ENCODE peak calls at places on chromosomes 2 and 18, in seven cellular contexts. One of them, this sample, is unnamed.

GRCh38 chr18:23853448-23854210 is 160.9 kb upstream of the TTC39C start:
- DNase-seq in activated CD8-positive, alpha-beta T cell treated with anti-CD3 and anti-CD28 coated beads for 36 hours: no peak
- DNase-seq in breast epithelium: no peak
- DNase-seq in IMR-90: peak
- DNase-seq in WTC11: no peak
- DNase-seq in HCT116: no peak
- DNase-seq in GM23338: no peak
- DNase-seq in this sample: no peak

GRCh38 chr2:57893800-57894199 is 152.8 kb upstream of the VRK2 start:
- DNase-seq in activated CD8-positive, alpha-beta T cell treated with anti-CD3 and anti-CD28 coated beads for 36 hours: no peak
- DNase-seq in breast epithelium: no peak
- DNase-seq in IMR-90: no peak
- DNase-seq in WTC11: no peak
- DNase-seq in HCT116: no peak
- DNase-seq in GM23338: no peak
- DNase-seq in this sample: no peak

GRCh38 chr2:73260338-73260984 is 23.8 kb downstream of the FBXO41 start:
- DNase-seq in activated CD8-positive, alpha-beta T cell treated with anti-CD3 and anti-CD28 coated beads for 36 hours: no peak
- DNase-seq in breast epithelium: no peak
- DNase-seq in IMR-90: peak
- DNase-seq in WTC11: peak
- DNase-seq in HCT116: no peak
- DNase-seq in GM23338: peak
- DNase-seq in this sample: peak

GRCh38 chr18:26405190-26405781 is 143.1 kb downstream of the KCTD1 start:
- DNase-seq in activated CD8-positive, alpha-beta T cell treated with anti-CD3 and anti-CD28 coated beads for 36 hours: peak
- DNase-seq in breast epithelium: no peak
- DNase-seq in IMR-90: peak
- DNase-seq in WTC11: peak
- DNase-seq in HCT116: peak
- DNase-seq in GM23338: peak
- DNase-seq in this sample: peak

GRCh38 chr2:166453995-166454595 is 40.0 kb downstream of the SCN7A start:
- DNase-seq in activated CD8-positive, alpha-beta T cell treated with anti-CD3 and anti-CD28 coated beads for 36 hours: no peak
- DNase-seq in breast epithelium: no peak
- DNase-seq in IMR-90: no peak
- DNase-seq in WTC11: no peak
- DNase-seq in HCT116: no peak
- DNase-seq in GM23338: no peak
- DNase-seq in this sample: no peak

GRCh38 chr2:37570773-37571570 is 100.5 kb downstream of the CDC42EP3 start:
- DNase-seq in activated CD8-positive, alpha-beta T cell treated with anti-CD3 and anti-CD28 coated beads for 36 hours: peak
- DNase-seq in breast epithelium: no peak
- DNase-seq in IMR-90: peak
- DNase-seq in WTC11: no peak
- DNase-seq in HCT116: no peak
- DNase-seq in GM23338: no peak
- DNase-seq in this sample: no peak

GRCh38 chr2:206728277-206729199 is 10.3 kb upstream of the DYTN start:
- DNase-seq in activated CD8-positive, alpha-beta T cell treated with anti-CD3 and anti-CD28 coated beads for 36 hours: peak
- DNase-seq in breast epithelium: no peak
- DNase-seq in IMR-90: peak
- DNase-seq in WTC11: no peak
- DNase-seq in HCT116: peak
- DNase-seq in GM23338: no peak
- DNase-seq in this sample: no peak

GRCh38 chr2:168060956-168061750 is 186.2 kb downstream of the STK39 start:
- DNase-seq in activated CD8-positive, alpha-beta T cell treated with anti-CD3 and anti-CD28 coated beads for 36 hours: no peak
- DNase-seq in breast epithelium: no peak
- DNase-seq in IMR-90: peak
- DNase-seq in WTC11: no peak
- DNase-seq in HCT116: no peak
- DNase-seq in GM23338: no peak
- DNase-seq in this sample: no peak

GRCh38 chr2:212227755-212228154 is 310.8 kb downstream of the ERBB4 start:
- DNase-seq in activated CD8-positive, alpha-beta T cell treated with anti-CD3 and anti-CD28 coated beads for 36 hours: no peak
- DNase-seq in breast epithelium: no peak
- DNase-seq in IMR-90: peak
- DNase-seq in WTC11: no peak
- DNase-seq in HCT116: peak
- DNase-seq in GM23338: peak
- DNase-seq in this sample: no peak

GRCh38 chr2:12057436-12058166 is 311.2 kb downstream of the LPIN1 start:
- DNase-seq in activated CD8-positive, alpha-beta T cell treated with anti-CD3 and anti-CD28 coated beads for 36 hours: peak
- DNase-seq in breast epithelium: no peak
- DNase-seq in IMR-90: no peak
- DNase-seq in WTC11: no peak
- DNase-seq in HCT116: no peak
- DNase-seq in GM23338: no peak
- DNase-seq in this sample: peak

GRCh38 chr2:226752887-226753286 is 46.7 kb downstream of the IRS1 start:
- DNase-seq in activated CD8-positive, alpha-beta T cell treated with anti-CD3 and anti-CD28 coated beads for 36 hours: no peak
- DNase-seq in breast epithelium: no peak
- DNase-seq in IMR-90: no peak
- DNase-seq in WTC11: no peak
- DNase-seq in HCT116: no peak
- DNase-seq in GM23338: no peak
- DNase-seq in this sample: no peak

GRCh38 chr2:41873102-41873501 is 174.7 kb upstream of the PKDCC start:
- DNase-seq in activated CD8-positive, alpha-beta T cell treated with anti-CD3 and anti-CD28 coated beads for 36 hours: no peak
- DNase-seq in breast epithelium: no peak
- DNase-seq in IMR-90: no peak
- DNase-seq in WTC11: no peak
- DNase-seq in HCT116: no peak
- DNase-seq in GM23338: no peak
- DNase-seq in this sample: no peak

GRCh38 chr2:100214265-100214961 is 72.0 kb upstream of the AFF3 start:
- DNase-seq in activated CD8-positive, alpha-beta T cell treated with anti-CD3 and anti-CD28 coated beads for 36 hours: no peak
- DNase-seq in breast epithelium: no peak
- DNase-seq in IMR-90: no peak
- DNase-seq in WTC11: no peak
- DNase-seq in HCT116: no peak
- DNase-seq in GM23338: no peak
- DNase-seq in this sample: no peak

GRCh38 chr2:208354964-208355381 is 51.6 kb upstream of the PTH2R start:
- DNase-seq in activated CD8-positive, alpha-beta T cell treated with anti-CD3 and anti-CD28 coated beads for 36 hours: no peak
- DNase-seq in breast epithelium: no peak
- DNase-seq in IMR-90: no peak
- DNase-seq in WTC11: no peak
- DNase-seq in HCT116: no peak
- DNase-seq in GM23338: no peak
- DNase-seq in this sample: no peak

GRCh38 chr2:138244400-138245001 is 257.1 kb upstream of the SPOPL start:
- DNase-seq in activated CD8-positive, alpha-beta T cell treated with anti-CD3 and anti-CD28 coated beads for 36 hours: no peak
- DNase-seq in breast epithelium: no peak
- DNase-seq in IMR-90: peak
- DNase-seq in WTC11: no peak
- DNase-seq in HCT116: no peak
- DNase-seq in GM23338: no peak
- DNase-seq in this sample: no peak

GRCh38 chr2:170813611-170814550 is 2.8 kb upstream of the GAD1 start:
- DNase-seq in activated CD8-positive, alpha-beta T cell treated with anti-CD3 and anti-CD28 coated beads for 36 hours: peak
- DNase-seq in breast epithelium: no peak
- DNase-seq in IMR-90: peak
- DNase-seq in WTC11: peak
- DNase-seq in HCT116: no peak
- DNase-seq in GM23338: peak
- DNase-seq in this sample: peak

GRCh38 chr18:59514193-59514592 is 155.1 kb upstream of the LMAN1 start:
- DNase-seq in activated CD8-positive, alpha-beta T cell treated with anti-CD3 and anti-CD28 coated beads for 36 hours: no peak
- DNase-seq in breast epithelium: no peak
- DNase-seq in IMR-90: peak
- DNase-seq in WTC11: no peak
- DNase-seq in HCT116: no peak
- DNase-seq in GM23338: no peak
- DNase-seq in this sample: no peak

GRCh38 chr2:53403836-53404413 is 363.7 kb upstream of the CHAC2 start:
- DNase-seq in activated CD8-positive, alpha-beta T cell treated with anti-CD3 and anti-CD28 coated beads for 36 hours: no peak
- DNase-seq in breast epithelium: no peak
- DNase-seq in IMR-90: peak
- DNase-seq in WTC11: no peak
- DNase-seq in HCT116: peak
- DNase-seq in GM23338: no peak
- DNase-seq in this sample: no peak

GRCh38 chr2:10847008-10847407 is 34.4 kb upstream of the PDIA6 start:
- DNase-seq in activated CD8-positive, alpha-beta T cell treated with anti-CD3 and anti-CD28 coated beads for 36 hours: no peak
- DNase-seq in breast epithelium: no peak
- DNase-seq in IMR-90: no peak
- DNase-seq in WTC11: no peak
- DNase-seq in HCT116: no peak
- DNase-seq in GM23338: no peak
- DNase-seq in this sample: no peak

GRCh38 chr18:27428120-27428519 is 243.0 kb upstream of the CHST9 start:
- DNase-seq in activated CD8-positive, alpha-beta T cell treated with anti-CD3 and anti-CD28 coated beads for 36 hours: no peak
- DNase-seq in breast epithelium: no peak
- DNase-seq in IMR-90: no peak
- DNase-seq in WTC11: peak
- DNase-seq in HCT116: no peak
- DNase-seq in GM23338: peak
- DNase-seq in this sample: peak

GRCh38 chr2:137813176-137813575 is 151.1 kb upstream of the HNMT start:
- DNase-seq in activated CD8-positive, alpha-beta T cell treated with anti-CD3 and anti-CD28 coated beads for 36 hours: no peak
- DNase-seq in breast epithelium: no peak
- DNase-seq in IMR-90: no peak
- DNase-seq in WTC11: no peak
- DNase-seq in HCT116: no peak
- DNase-seq in GM23338: no peak
- DNase-seq in this sample: no peak

GRCh38 chr2:164903944-164904343 is 51.4 kb downstream of the SLC38A11 start:
- DNase-seq in activated CD8-positive, alpha-beta T cell treated with anti-CD3 and anti-CD28 coated beads for 36 hours: no peak
- DNase-seq in breast epithelium: no peak
- DNase-seq in IMR-90: no peak
- DNase-seq in WTC11: no peak
- DNase-seq in HCT116: no peak
- DNase-seq in GM23338: no peak
- DNase-seq in this sample: no peak

GRCh38 chr2:134401081-134401497 is 147.2 kb downstream of the MGAT5 start:
- DNase-seq in activated CD8-positive, alpha-beta T cell treated with anti-CD3 and anti-CD28 coated beads for 36 hours: no peak
- DNase-seq in breast epithelium: no peak
- DNase-seq in IMR-90: peak
- DNase-seq in WTC11: no peak
- DNase-seq in HCT116: no peak
- DNase-seq in GM23338: no peak
- DNase-seq in this sample: no peak

GRCh38 chr2:16207611-16208010 is 267.3 kb downstream of the MYCN start:
- DNase-seq in activated CD8-positive, alpha-beta T cell treated with anti-CD3 and anti-CD28 coated beads for 36 hours: no peak
- DNase-seq in breast epithelium: no peak
- DNase-seq in IMR-90: no peak
- DNase-seq in WTC11: no peak
- DNase-seq in HCT116: no peak
- DNase-seq in GM23338: no peak
- DNase-seq in this sample: no peak

GRCh38 chr2:104658149-104658839 is 195.6 kb upstream of the POU3F3 start:
- DNase-seq in activated CD8-positive, alpha-beta T cell treated with anti-CD3 and anti-CD28 coated beads for 36 hours: peak
- DNase-seq in breast epithelium: no peak
- DNase-seq in IMR-90: no peak
- DNase-seq in WTC11: peak
- DNase-seq in HCT116: no peak
- DNase-seq in GM23338: peak
- DNase-seq in this sample: peak

DNA sequence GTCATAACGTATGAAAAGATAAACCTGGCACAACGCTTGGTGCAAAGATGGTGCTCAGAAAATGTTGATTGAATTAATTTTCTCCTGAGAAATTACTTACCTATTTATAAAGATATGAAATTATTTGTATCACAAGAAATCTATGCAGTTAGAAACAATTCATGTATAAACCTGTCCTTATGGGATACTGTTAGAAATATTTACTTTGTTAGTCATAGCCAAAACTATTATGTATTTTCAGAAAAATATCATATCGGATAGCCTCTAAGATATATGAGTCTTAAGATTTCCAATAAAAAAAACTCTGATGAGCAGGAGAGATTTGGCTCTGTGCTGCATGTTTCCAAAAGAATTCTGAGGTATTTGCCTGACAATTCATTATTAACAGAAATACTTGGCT is 880.7 kb downstream of the LRRTM4 start:
- DNase-seq in activated CD8-positive, alpha-beta T cell treated with anti-CD3 and anti-CD28 coated beads for 36 hours: no peak
- DNase-seq in breast epithelium: no peak
- DNase-seq in IMR-90: no peak
- DNase-seq in WTC11: no peak
- DNase-seq in HCT116: no peak
- DNase-seq in GM23338: no peak
- DNase-seq in this sample: no peak
- TF ChIP-seq CTCF in activated CD8-positive, alpha-beta T cell treated with anti-CD3 and anti-CD28 coated beads for 36 hours: no peak
- TF ChIP-seq CTCF in breast epithelium: no peak
- TF ChIP-seq CTCF in IMR-90: no peak
- TF ChIP-seq CTCF in WTC11: no peak
- TF ChIP-seq CTCF in HCT116: no peak
- TF ChIP-seq CTCF in GM23338: no peak
- TF ChIP-seq CTCF in this sample: no peak

GRCh38 chr2:218406209-218406948 is 6.7 kb downstream of the CTDSP1 start:
- DNase-seq in activated CD8-positive, alpha-beta T cell treated with anti-CD3 and anti-CD28 coated beads for 36 hours: peak
- DNase-seq in breast epithelium: peak
- DNase-seq in IMR-90: peak
- DNase-seq in WTC11: peak
- DNase-seq in HCT116: peak
- DNase-seq in GM23338: peak
- DNase-seq in this sample: peak

GRCh38 chr2:218405365-218406208 is 5.9 kb downstream of the CTDSP1 start:
- DNase-seq in activated CD8-positive, alpha-beta T cell treated with anti-CD3 and anti-CD28 coated beads for 36 hours: peak
- DNase-seq in breast epithelium: no peak
- DNase-seq in IMR-90: no peak
- DNase-seq in WTC11: peak
- DNase-seq in HCT116: no peak
- DNase-seq in GM23338: peak
- DNase-seq in this sample: no peak

GRCh38 chr2:218407717-218408116 is 8.0 kb downstream of the CTDSP1 start:
- DNase-seq in activated CD8-positive, alpha-beta T cell treated with anti-CD3 and anti-CD28 coated beads for 36 hours: no peak
- DNase-seq in breast epithelium: no peak
- DNase-seq in IMR-90: no peak
- DNase-seq in WTC11: no peak
- DNase-seq in HCT116: no peak
- DNase-seq in GM23338: no peak
- DNase-seq in this sample: peak

GRCh38 chr2:218404351-218405145 is 4.9 kb downstream of the CTDSP1 start:
- DNase-seq in activated CD8-positive, alpha-beta T cell treated with anti-CD3 and anti-CD28 coated beads for 36 hours: peak
- DNase-seq in breast epithelium: no peak
- DNase-seq in IMR-90: no peak
- DNase-seq in WTC11: no peak
- DNase-seq in HCT116: no peak
- DNase-seq in GM23338: no peak
- DNase-seq in this sample: no peak

GRCh38 chr2:218406949-218407703 is 7.5 kb downstream of the CTDSP1 start:
- DNase-seq in activated CD8-positive, alpha-beta T cell treated with anti-CD3 and anti-CD28 coated beads for 36 hours: peak
- DNase-seq in breast epithelium: no peak
- DNase-seq in IMR-90: peak
- DNase-seq in WTC11: no peak
- DNase-seq in HCT116: no peak
- DNase-seq in GM23338: no peak
- DNase-seq in this sample: peak
- TF ChIP-seq CTCF in activated CD8-positive, alpha-beta T cell treated with anti-CD3 and anti-CD28 coated beads for 36 hours: peak
- TF ChIP-seq CTCF in breast epithelium: no peak
- TF ChIP-seq CTCF in IMR-90: no peak
- TF ChIP-seq CTCF in WTC11: no peak
- TF ChIP-seq CTCF in HCT116: no peak
- TF ChIP-seq CTCF in GM23338: no peak
- TF ChIP-seq CTCF in this sample: no peak

GRCh38 chr2:135819211-135819610 is 17.8 kb downstream of the LCT start:
- DNase-seq in activated CD8-positive, alpha-beta T cell treated with anti-CD3 and anti-CD28 coated beads for 36 hours: peak
- DNase-seq in breast epithelium: no peak
- DNase-seq in IMR-90: peak
- DNase-seq in WTC11: peak
- DNase-seq in HCT116: peak
- DNase-seq in GM23338: peak
- DNase-seq in this sample: peak
- TF ChIP-seq CTCF in activated CD8-positive, alpha-beta T cell treated with anti-CD3 and anti-CD28 coated beads for 36 hours: no peak
- TF ChIP-seq CTCF in breast epithelium: no peak
- TF ChIP-seq CTCF in IMR-90: peak
- TF ChIP-seq CTCF in WTC11: no peak
- TF ChIP-seq CTCF in HCT116: peak
- TF ChIP-seq CTCF in GM23338: peak
- TF ChIP-seq CTCF in this sample: peak

GRCh38 chr2:46333912-46334311 is 36.7 kb downstream of the EPAS1 start:
- DNase-seq in activated CD8-positive, alpha-beta T cell treated with anti-CD3 and anti-CD28 coated beads for 36 hours: no peak
- DNase-seq in breast epithelium: no peak
- DNase-seq in IMR-90: no peak
- DNase-seq in WTC11: peak
- DNase-seq in HCT116: no peak
- DNase-seq in GM23338: peak
- DNase-seq in this sample: no peak
- TF ChIP-seq CTCF in activated CD8-positive, alpha-beta T cell treated with anti-CD3 and anti-CD28 coated beads for 36 hours: no peak
- TF ChIP-seq CTCF in breast epithelium: no peak
- TF ChIP-seq CTCF in IMR-90: peak
- TF ChIP-seq CTCF in WTC11: no peak
- TF ChIP-seq CTCF in HCT116: no peak
- TF ChIP-seq CTCF in GM23338: peak
- TF ChIP-seq CTCF in this sample: peak